ENCODE peak calls at places on chromosomes 1 and 21, in five cellular contexts. One of them, this sample, is unnamed.

GRCh38 chr1:20255666-20256065 is 35.0 kb upstream of the VWA5B1 start:
- DNase-seq in H1: no peak
- DNase-seq in K562: peak
- DNase-seq in HCT116: no peak
- DNase-seq in HepG2: no peak
- DNase-seq in this sample: no peak

GRCh38 chr21:37244506-37245083 is 22.5 kb downstream of the VPS26C start:
- DNase-seq in H1: no peak
- DNase-seq in HepG2: no peak
- DNase-seq in K562: no peak
- DNase-seq in HCT116: no peak
- DNase-seq in this sample: no peak

GRCh38 chr1:41239988-41240610 is 2.0 kb downstream of the SCMH1 start:
- DNase-seq in H1: no peak
- DNase-seq in HepG2: peak
- DNase-seq in K562: no peak
- DNase-seq in HCT116: no peak
- DNase-seq in this sample: no peak

GRCh38 chr21:24110846-24111245 is 1496.4 kb downstream of the MRPL39 start:
- DNase-seq in K562: no peak
- DNase-seq in H1: no peak
- DNase-seq in HepG2: no peak
- DNase-seq in HCT116: no peak
- DNase-seq in this sample: no peak

GRCh38 chr1:223831755-223832636 is 13.8 kb downstream of the TP53BP2 start:
- DNase-seq in HepG2: no peak
- DNase-seq in HCT116: no peak
- DNase-seq in H1: no peak
- DNase-seq in K562: no peak
- DNase-seq in this sample: no peak

GRCh38 chr1:180352588-180352987 is 122.5 kb downstream of the LHX4 start:
- DNase-seq in HCT116: no peak
- DNase-seq in HepG2: no peak
- DNase-seq in K562: no peak
- DNase-seq in H1: no peak
- DNase-seq in this sample: no peak

GRCh38 chr1:4684142-4684541 is 29.7 kb downstream of the AJAP1 start:
- DNase-seq in HCT116: no peak
- DNase-seq in HepG2: no peak
- DNase-seq in K562: no peak
- DNase-seq in H1: no peak
- DNase-seq in this sample: no peak

GRCh38 chr1:119435061-119435460 is 20.1 kb downstream of the HSD3B2 start:
- DNase-seq in HCT116: no peak
- DNase-seq in HepG2: no peak
- DNase-seq in H1: no peak
- DNase-seq in K562: no peak
- DNase-seq in this sample: no peak

GRCh38 chr1:71093938-71094337 is 13.1 kb upstream of the ZRANB2 start:
- DNase-seq in HepG2: no peak
- DNase-seq in HCT116: no peak
- DNase-seq in K562: no peak
- DNase-seq in H1: no peak
- DNase-seq in this sample: no peak

GRCh38 chr1:32919811-32920733 is 18.9 kb upstream of the TMEM54 start:
- DNase-seq in HepG2: no peak
- DNase-seq in K562: no peak
- DNase-seq in H1: no peak
- DNase-seq in HCT116: no peak
- DNase-seq in this sample: no peak

GRCh38 chr1:23838401-23838866 is 13.2 kb upstream of the HMGCL start:
- DNase-seq in K562: peak
- DNase-seq in H1: no peak
- DNase-seq in HepG2: peak
- DNase-seq in HCT116: peak
- DNase-seq in this sample: peak

GRCh38 chr1:21935891-21936365 is 1.2 kb downstream of the HSPG2 start:
- DNase-seq in HepG2: no peak
- DNase-seq in H1: no peak
- DNase-seq in HCT116: no peak
- DNase-seq in K562: peak
- DNase-seq in this sample: no peak

DNA sequence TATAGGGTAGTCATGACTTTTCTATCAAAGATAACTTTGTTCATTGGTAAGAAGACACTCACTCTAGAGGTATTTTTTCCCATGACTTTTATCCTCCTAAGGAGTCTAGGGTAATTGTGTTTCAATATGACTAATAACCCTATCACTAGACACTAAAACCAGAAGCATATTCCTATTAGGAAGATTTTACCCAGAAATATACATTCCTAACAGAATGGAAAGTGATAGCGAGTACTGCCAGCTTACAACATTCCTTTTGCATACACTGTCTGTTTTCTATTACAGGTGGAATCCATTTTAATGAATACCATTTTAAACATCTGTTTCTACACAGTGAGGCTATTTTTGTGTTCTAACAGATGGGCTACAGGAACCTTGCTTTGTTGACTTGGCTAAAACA is 31.4 kb upstream of the C1orf185 start:
- DNase-seq in HepG2: no peak
- DNase-seq in H1: no peak
- DNase-seq in HCT116: no peak
- DNase-seq in K562: no peak
- DNase-seq in this sample: no peak
- TF ChIP-seq ATF3 in HepG2: no peak
- TF ChIP-seq ATF3 in H1: no peak
- TF ChIP-seq ATF3 in HCT116: no peak
- TF ChIP-seq ATF3 in K562: no peak
- TF ChIP-seq ATF3 in this sample: no peak

DNA sequence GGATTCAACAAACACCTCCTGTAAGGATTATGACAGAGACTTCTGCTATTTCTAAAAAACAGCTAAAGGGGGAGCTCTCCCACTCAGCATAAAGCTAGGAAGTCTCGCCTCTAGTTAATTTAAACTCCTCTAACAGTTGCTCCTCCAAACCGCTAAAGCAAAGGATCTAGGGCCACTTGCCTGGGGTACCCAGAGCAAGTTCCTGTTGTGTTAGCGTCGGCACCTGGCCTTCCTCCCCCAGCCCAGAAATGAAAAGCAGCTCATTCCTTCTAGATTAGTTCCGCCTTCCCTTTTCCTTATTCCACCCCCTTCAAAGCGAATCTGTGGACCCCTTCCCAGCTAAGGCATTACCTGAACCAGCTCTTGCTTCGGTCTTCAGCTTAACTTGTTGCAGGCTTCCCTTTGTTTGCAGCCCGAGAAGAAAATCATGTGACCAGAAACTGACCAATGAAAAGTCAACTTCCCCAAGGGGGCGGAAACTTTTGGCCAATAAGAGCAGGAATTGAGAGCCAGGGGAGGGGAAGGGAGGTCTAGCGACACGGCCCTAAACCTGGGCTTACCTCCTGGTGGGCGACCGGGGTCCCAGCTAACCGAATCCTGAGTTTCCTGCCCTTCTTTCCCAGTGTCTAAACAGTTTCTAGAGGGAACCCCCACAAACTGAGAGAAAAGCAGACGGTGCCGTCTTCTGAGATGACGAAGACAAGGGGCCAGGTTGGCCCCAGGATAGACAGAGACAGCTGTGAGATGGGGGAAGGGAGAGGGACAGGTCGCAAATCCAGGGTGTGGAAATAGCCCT is at the start of gene PBXIP1:
- DNase-seq in H1: no peak
- DNase-seq in HepG2: peak
- DNase-seq in K562: peak
- DNase-seq in HCT116: peak
- DNase-seq in this sample: peak
- TF ChIP-seq POLR2A in H1: no peak
- TF ChIP-seq POLR2A in HepG2: peak
- TF ChIP-seq POLR2A in K562: no peak
- TF ChIP-seq POLR2A in HCT116: peak
- TF ChIP-seq POLR2A in this sample: peak

GRCh38 chr1:213266983-213267772 is 216.1 kb downstream of the RPS6KC1 start:
- DNase-seq in HepG2: no peak
- DNase-seq in HCT116: no peak
- DNase-seq in K562: no peak
- DNase-seq in H1: no peak
- DNase-seq in this sample: no peak
- TF ChIP-seq ATF3 in HepG2: no peak
- TF ChIP-seq ATF3 in HCT116: no peak
- TF ChIP-seq ATF3 in K562: no peak
- TF ChIP-seq ATF3 in H1: no peak
- TF ChIP-seq ATF3 in this sample: no peak

GRCh38 chr1:244605835-244606234 is 47.1 kb upstream of the DESI2 start:
- DNase-seq in HepG2: no peak
- DNase-seq in H1: no peak
- DNase-seq in HCT116: no peak
- DNase-seq in K562: no peak
- DNase-seq in this sample: no peak
- TF ChIP-seq POLR2A in HepG2: no peak
- TF ChIP-seq POLR2A in H1: no peak
- TF ChIP-seq POLR2A in HCT116: no peak
- TF ChIP-seq POLR2A in K562: no peak
- TF ChIP-seq POLR2A in this sample: no peak

DNA sequence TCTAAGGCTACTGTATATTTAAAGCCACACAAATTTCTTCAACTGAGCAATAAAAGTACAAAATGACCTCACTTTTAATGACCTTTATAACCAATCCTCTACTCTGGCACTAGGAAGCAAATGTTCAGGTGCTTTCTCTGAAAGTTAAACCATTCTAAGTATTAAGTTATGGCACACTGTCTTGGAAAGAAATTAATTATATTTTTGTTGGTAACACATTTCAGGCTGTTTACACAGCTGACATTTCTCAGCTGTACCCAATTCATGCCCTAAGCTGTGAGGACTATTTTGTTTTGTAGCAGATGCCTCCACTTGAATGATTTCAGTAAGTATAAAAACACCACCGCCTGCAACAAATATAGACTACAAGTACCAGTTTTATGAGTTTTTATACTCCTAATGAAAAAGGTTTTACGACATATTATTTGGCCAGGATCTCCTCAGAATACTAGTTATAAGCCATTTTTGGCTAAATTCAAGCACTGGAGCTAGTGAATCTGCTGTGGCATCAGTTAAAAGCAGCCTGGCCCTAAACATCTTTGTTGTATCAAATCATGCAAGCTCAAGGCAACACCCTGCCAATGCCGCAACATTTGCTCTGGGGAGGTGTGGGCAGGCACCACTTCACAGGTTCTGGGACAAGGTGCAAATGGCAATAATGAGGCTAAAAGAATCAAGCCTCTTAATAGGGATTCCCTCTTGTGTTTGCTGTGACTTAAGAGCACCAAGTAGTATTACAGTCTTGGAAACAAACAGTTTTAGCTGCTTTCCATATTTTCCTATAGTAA is 228.4 kb upstream of the DMRTA2 start:
- DNase-seq in K562: no peak
- DNase-seq in HepG2: no peak
- DNase-seq in H1: no peak
- DNase-seq in HCT116: no peak
- DNase-seq in this sample: no peak
- TF ChIP-seq ATF3 in K562: no peak
- TF ChIP-seq ATF3 in HepG2: no peak
- TF ChIP-seq ATF3 in H1: no peak
- TF ChIP-seq ATF3 in HCT116: no peak
- TF ChIP-seq ATF3 in this sample: no peak

GRCh38 chr1:244862354-244862698 is 2.0 kb downstream of the HNRNPU start:
- DNase-seq in K562: no peak
- DNase-seq in H1: no peak
- DNase-seq in HCT116: no peak
- DNase-seq in HepG2: no peak
- DNase-seq in this sample: no peak

GRCh38 chr1:244864253-244865027 is at the start of gene HNRNPU:
- DNase-seq in H1: peak
- DNase-seq in HCT116: peak
- DNase-seq in HepG2: peak
- DNase-seq in K562: peak
- DNase-seq in this sample: peak

GRCh38 chr1:244861683-244862082 is 2.7 kb downstream of the HNRNPU start:
- DNase-seq in HCT116: no peak
- DNase-seq in K562: no peak
- DNase-seq in HepG2: no peak
- DNase-seq in H1: no peak
- DNase-seq in this sample: no peak

GRCh38 chr1:244863491-244864252 is 671 bp downstream of the HNRNPU start:
- DNase-seq in K562: peak
- DNase-seq in HCT116: no peak
- DNase-seq in HepG2: no peak
- DNase-seq in H1: no peak
- DNase-seq in this sample: no peak

DNA sequence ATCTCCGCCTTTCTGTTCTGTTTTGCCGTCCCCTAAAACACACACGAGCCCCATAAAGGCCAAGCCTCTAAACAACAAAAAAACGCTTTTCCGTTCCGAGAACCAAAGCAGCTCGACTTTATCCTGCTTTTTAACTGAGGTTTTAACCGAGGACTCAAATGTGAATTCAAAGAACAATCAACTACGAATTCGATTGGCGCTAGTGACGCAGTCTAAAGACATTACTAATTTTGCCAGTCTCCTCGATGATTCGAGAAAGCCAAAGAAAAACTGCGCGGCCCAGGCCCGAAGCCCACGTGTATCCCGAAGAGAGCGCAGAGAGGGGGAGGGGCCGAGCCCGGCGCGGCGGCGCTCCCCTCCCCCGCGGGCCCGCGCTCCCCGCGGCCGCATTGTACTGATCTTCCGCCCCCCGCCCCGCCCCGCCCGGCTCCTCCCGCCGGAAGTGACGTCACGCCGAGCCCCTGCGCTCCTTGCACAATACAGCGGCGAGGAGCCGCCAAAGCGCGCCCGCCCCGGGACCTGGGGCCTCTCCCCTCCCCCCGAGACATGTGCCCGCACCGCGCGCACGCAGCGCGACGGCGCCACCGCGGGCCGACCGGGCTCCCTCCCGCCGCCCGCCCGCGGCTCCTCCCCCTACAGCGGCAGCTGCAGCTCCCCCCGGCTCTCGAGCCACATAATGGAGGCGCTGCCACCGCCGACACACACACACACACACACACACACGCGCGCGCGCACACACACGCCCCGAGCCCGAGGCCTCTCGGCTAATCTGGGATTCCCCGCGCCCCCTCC is 1.4 kb downstream of the HNRNPU start:
- DNase-seq in HCT116: peak
- DNase-seq in HepG2: peak
- DNase-seq in K562: peak
- DNase-seq in H1: peak
- DNase-seq in this sample: peak
- TF ChIP-seq POLR2A in HCT116: no peak
- TF ChIP-seq POLR2A in HepG2: peak
- TF ChIP-seq POLR2A in K562: peak
- TF ChIP-seq POLR2A in H1: peak
- TF ChIP-seq POLR2A in this sample: peak